ENCODE peak calls at places on chromosomes 3 and 15, in six cellular contexts. I, N, Z, O, G and D are unnamed samples.

GRCh38 chr3:143727391-143727790 is 120.9 kb downstream of the SLC9A9 start:
- DNase-seq in I (no peak), N (no peak), Z (no peak), O (no peak), G (peak), D (no peak)

GRCh38 chr3:157499342-157499963 is 3.8 kb downstream of the VEPH1 start:
- DNase-seq in I (peak), N (peak), Z (peak), O (no peak), G (no peak), D (no peak)

GRCh38 chr3:184018424-184018973 is 815 bp upstream of the ABCC5 start:
- DNase-seq in I (no peak), N (no peak), Z (no peak), O (no peak), G (no peak), D (no peak)

GRCh38 chr3:27840807-27841594 is 118.9 kb upstream of the EOMES start:
- DNase-seq in I (no peak), N (no peak), Z (no peak), O (no peak), G (no peak), D (no peak)

GRCh38 chr3:58679451-58679850 is 12.9 kb upstream of the FAM3D start:
- DNase-seq in I (no peak), N (no peak), Z (peak), O (no peak), G (no peak), D (no peak)

GRCh38 chr3:129112308-129113052 is 9.1 kb downstream of the RAB43 start:
- DNase-seq in I (no peak), N (no peak), Z (no peak), O (no peak), G (peak), D (no peak)

GRCh38 chr3:13195374-13195773 is 122.1 kb upstream of the IQSEC1 start:
- DNase-seq in I (peak), N (no peak), Z (no peak), O (no peak), G (no peak), D (no peak)

GRCh38 chr15:61764981-61765380 is 295.3 kb downstream of the VPS13C start:
- DNase-seq in I (no peak), N (no peak), Z (no peak), O (no peak), G (no peak), D (no peak)

GRCh38 chr15:69508659-69509058 is 56.0 kb downstream of the RPLP1 start:
- DNase-seq in I (peak), N (no peak), Z (no peak), O (no peak), G (peak), D (no peak)

GRCh38 chr3:99764377-99764776 is 53.3 kb upstream of the CMSS1 start:
- DNase-seq in I (no peak), N (no peak), Z (no peak), O (no peak), G (no peak), D (no peak)

GRCh38 chr15:98266295-98266694 is 305.8 kb downstream of the ARRDC4 start:
- DNase-seq in I (no peak), N (no peak), Z (no peak), O (no peak), G (no peak), D (no peak)

GRCh38 chr3:129461461-129462146 is 21.6 kb downstream of the IFT122 start:
- DNase-seq in I (no peak), N (peak), Z (peak), O (no peak), G (peak), D (peak)

GRCh38 chr3:151290673-151291072 is 12.3 kb upstream of the P2RY14 start:
- DNase-seq in I (no peak), N (peak), Z (peak), O (no peak), G (peak), D (peak)

GRCh38 chr15:67103869-67104268 is 38.5 kb downstream of the SMAD3 start:
- DNase-seq in I (peak), N (no peak), Z (no peak), O (no peak), G (no peak), D (no peak)

GRCh38 chr3:40618158-40618557 is 93.4 kb downstream of the ZNF621 start:
- DNase-seq in I (no peak), N (no peak), Z (no peak), O (no peak), G (no peak), D (no peak)

GRCh38 chr3:127694467-127695215 is 21.9 kb downstream of the ABTB1 start:
- DNase-seq in I (peak), N (no peak), Z (peak), O (no peak), G (no peak), D (peak)

GRCh38 chr3:124108446-124108845 is 116.5 kb upstream of the ROPN1 start:
- DNase-seq in I (peak), N (no peak), Z (no peak), O (no peak), G (no peak), D (no peak)

GRCh38 chr15:34719883-34720148 is 35.0 kb downstream of the GJD2 start:
- DNase-seq in I (no peak), N (no peak), Z (peak), O (no peak), G (no peak), D (no peak)

GRCh38 chr3:133371181-133371580 is 28.7 kb upstream of the BFSP2 start:
- DNase-seq in I (no peak), N (no peak), Z (no peak), O (no peak), G (no peak), D (no peak)

GRCh38 chr15:51647128-51647562 is 24.6 kb upstream of the DMXL2 start:
- DNase-seq in I (peak), N (peak), Z (peak), O (peak), G (peak), D (peak)

GRCh38 chr3:115673860-115674259 is 50.5 kb downstream of the GAP43 start:
- DNase-seq in I (no peak), N (no peak), Z (no peak), O (no peak), G (no peak), D (no peak)

GRCh38 chr3:79369306-79369705 is 398.5 kb downstream of the ROBO1 start:
- DNase-seq in I (no peak), N (no peak), Z (peak), O (no peak), G (peak), D (no peak)

GRCh38 chr3:101850327-101851048 is 1.2 kb downstream of the NFKBIZ start:
- DNase-seq in I (peak), N (no peak), Z (peak), O (no peak), G (peak), D (peak)

GRCh38 chr15:78243076-78243475 is 8.7 kb upstream of the ACSBG1 start:
- DNase-seq in I (no peak), N (no peak), Z (no peak), O (no peak), G (no peak), D (no peak)

GRCh38 chr3:152460936-152461335 is 192.2 kb downstream of the MBNL1 start:
- DNase-seq in I (peak), N (no peak), Z (no peak), O (no peak), G (no peak), D (no peak)

GRCh38 chr15:33963831-33964664 is 4.2 kb upstream of the CHRM5 start:
- DNase-seq in I (peak), N (no peak), Z (peak), O (no peak), G (peak), D (peak)

GRCh38 chr3:51371943-51372557 is 13.0 kb upstream of the MANF start:
- DNase-seq in I (peak), N (peak), Z (peak), O (no peak), G (peak), D (peak)

GRCh38 chr3:55412580-55412979 is 74.5 kb downstream of the WNT5A start:
- DNase-seq in I (no peak), N (no peak), Z (no peak), O (no peak), G (no peak), D (no peak)

GRCh38 chr15:27017168-27017809 is 46.3 kb downstream of the GABRG3 start:
- DNase-seq in I (peak), N (peak), Z (peak), O (peak), G (peak), D (peak)

GRCh38 chr15:67820992-67821783 is 4.1 kb upstream of the SKOR1 start:
- DNase-seq in I (peak), N (no peak), Z (peak), O (no peak), G (peak), D (no peak)

GRCh38 chr15:34620122-34620521 is 36.7 kb upstream of the GOLGA8B start:
- DNase-seq in I (no peak), N (no peak), Z (no peak), O (no peak), G (no peak), D (no peak)

GRCh38 chr15:73851679-73852078 is 21.7 kb upstream of the TBC1D21 start:
- DNase-seq in I (peak), N (peak), Z (peak), O (no peak), G (peak), D (no peak)

GRCh38 chr3:114451561-114452018 is 157.8 kb downstream of the TIGIT start:
- DNase-seq in I (peak), N (no peak), Z (peak), O (peak), G (peak), D (no peak)

GRCh38 chr15:97224191-97224641 is 736.3 kb upstream of the ARRDC4 start:
- DNase-seq in I (no peak), N (no peak), Z (no peak), O (no peak), G (no peak), D (no peak)

GRCh38 chr15:25437751-25438600 is 848 bp downstream of the UBE3A start:
- DNase-seq in I (peak), N (peak), Z (peak), O (no peak), G (peak), D (peak)

GRCh38 chr3:64125561-64125960 is 99.7 kb downstream of the PRICKLE2 start:
- DNase-seq in I (no peak), N (no peak), Z (no peak), O (no peak), G (no peak), D (no peak)

GRCh38 chr15:101669744-101670143 is 17.6 kb upstream of the TM2D3 start:
- DNase-seq in I (no peak), N (no peak), Z (no peak), O (no peak), G (peak), D (no peak)